ENCODE peak calls at places on chromosome 13, in seven cellular contexts. K is fibroblast of lung, N is astrocyte, V is B cell, I is fibroblast of villous mesenchyme, B is upper lobe of left lung, O is GM12865. Z is an unnamed sample.
A peak's percentile ranks its signal among the peaks of the same experiment; 100 is the strongest.

GRCh38 chr13:24381539-24382265 is 72.3 kb downstream of the C1QTNF9 start:
- DNase-seq in B (no peak), V (no peak), O (no peak), K (peak; percentile 20), N (peak; percentile 43), I (peak; percentile 20), Z (no peak)

GRCh38 chr13:77338961-77339401 is 12.1 kb upstream of the MYCBP2 start:
- DNase-seq in B (no peak), K (no peak), N (no peak), V (peak; percentile 29), O (peak; percentile 68), I (no peak), Z (no peak)

GRCh38 chr13:94481966-94482365 is 2.5 kb upstream of the DCT start:
- DNase-seq in N (peak; percentile 71), O (no peak), K (peak; percentile 80), V (no peak), B (no peak), I (peak; percentile 21), Z (no peak)

GRCh38 chr13:35388456-35388855 is 88.0 kb downstream of the MAB21L1 start:
- DNase-seq in K (peak; percentile 20), N (no peak), B (no peak), I (peak; percentile 10), O (no peak), V (no peak), Z (no peak)

GRCh38 chr13:111005364-111005763 is 90.5 kb upstream of the ANKRD10 start:
- DNase-seq in I (peak; percentile 17), K (peak; percentile 16), V (no peak), N (peak; percentile 54), B (no peak), O (no peak), Z (no peak)

GRCh38 chr13:51942189-51942588 is 69.1 kb downstream of the ATP7B start:
- DNase-seq in B (no peak), K (no peak), I (no peak), O (peak; percentile 18), V (no peak), N (no peak), Z (no peak)

GRCh38 chr13:24038846-24039330 is 121.6 kb upstream of the SPATA13 start:
- DNase-seq in N (peak; percentile 86), K (no peak), I (peak; percentile 69), B (no peak), O (no peak), V (no peak), Z (no peak)

GRCh38 chr13:54643863-54644262 is 1615.2 kb downstream of the OLFM4 start:
- DNase-seq in V (no peak), B (no peak), K (no peak), N (no peak), I (no peak), O (no peak), Z (no peak)

GRCh38 chr13:107079423-107080099 is 511.6 kb upstream of the ARGLU1 start:
- DNase-seq in K (no peak), O (no peak), B (no peak), I (no peak), N (no peak), V (no peak), Z (no peak)

GRCh38 chr13:38636756-38637155 is 50.1 kb upstream of the FREM2 start:
- DNase-seq in I (no peak), B (no peak), N (no peak), K (no peak), V (no peak), O (no peak), Z (no peak)

GRCh38 chr13:108915634-108916497 is 286.5 kb downstream of the MYO16 start:
- DNase-seq in O (peak; percentile 81), I (peak; percentile 96), V (no peak), B (no peak), K (peak; percentile 90), N (peak; percentile 96), Z (peak; percentile 55)

GRCh38 chr13:20492641-20493040 is 33.0 kb downstream of the CRYL1 start:
- DNase-seq in I (peak; percentile 30), B (no peak), K (peak; percentile 43), N (peak; percentile 29), O (peak; percentile 65), V (peak; percentile 38), Z (peak; percentile 61)

GRCh38 chr13:19957320-19958118 is 1.0 kb upstream of the ZMYM2 start:
- DNase-seq in I (peak; percentile 56), O (peak; percentile 95), N (peak; percentile 73), B (peak; percentile 93), V (peak; percentile 57), K (peak; percentile 85), Z (peak; percentile 72)

GRCh38 chr13:70585109-70585508 is 476.9 kb upstream of the KLHL1 start:
- DNase-seq in O (no peak), B (no peak), V (no peak), I (no peak), N (no peak), K (no peak), Z (no peak)

GRCh38 chr13:111399334-111399733 is 78.9 kb downstream of the TEX29 start:
- DNase-seq in O (no peak), K (no peak), I (no peak), B (no peak), V (no peak), N (no peak), Z (no peak)

GRCh38 chr13:46542833-46543232 is 10.1 kb upstream of the LRCH1 start:
- DNase-seq in B (no peak), O (peak; percentile 46), V (no peak), N (no peak), I (no peak), K (no peak), Z (no peak)

GRCh38 chr13:62512194-62513141 is 1096.8 kb upstream of the PCDH20 start:
- DNase-seq in K (peak; percentile 36), N (no peak), O (peak; percentile 80), B (no peak), V (no peak), I (peak; percentile 1), Z (peak; percentile 29)

GRCh38 chr13:99217461-99218101 is 16.9 kb downstream of the UBAC2 start:
- DNase-seq in K (no peak), V (no peak), O (no peak), B (peak; percentile 76), I (no peak), N (no peak), Z (no peak)

GRCh38 chr13:104416973-104417372 is 1350.8 kb upstream of the SLC10A2 start:
- DNase-seq in I (no peak), O (no peak), N (no peak), B (no peak), K (no peak), V (no peak), Z (no peak)

GRCh38 chr13:50732712-50733111 is 110.8 kb downstream of the DLEU7 start:
- DNase-seq in N (no peak), K (peak; percentile 35), V (no peak), B (no peak), I (peak; percentile 23), O (no peak), Z (no peak)

GRCh38 chr13:37303610-37304009 is 198.1 kb upstream of the CSNK1A1L start:
- DNase-seq in B (no peak), O (no peak), V (no peak), K (no peak), I (no peak), N (no peak), Z (no peak)

GRCh38 chr13:30255696-30256095 is 51.7 kb downstream of the KATNAL1 start:
- DNase-seq in O (no peak), N (no peak), V (no peak), K (peak; percentile 33), I (no peak), B (no peak), Z (no peak)
- TF ChIP-seq CTCF in O (no peak), N (no peak), V (peak; percentile 24), K (no peak), I (no peak), B (no peak), Z (no peak)

DNA sequence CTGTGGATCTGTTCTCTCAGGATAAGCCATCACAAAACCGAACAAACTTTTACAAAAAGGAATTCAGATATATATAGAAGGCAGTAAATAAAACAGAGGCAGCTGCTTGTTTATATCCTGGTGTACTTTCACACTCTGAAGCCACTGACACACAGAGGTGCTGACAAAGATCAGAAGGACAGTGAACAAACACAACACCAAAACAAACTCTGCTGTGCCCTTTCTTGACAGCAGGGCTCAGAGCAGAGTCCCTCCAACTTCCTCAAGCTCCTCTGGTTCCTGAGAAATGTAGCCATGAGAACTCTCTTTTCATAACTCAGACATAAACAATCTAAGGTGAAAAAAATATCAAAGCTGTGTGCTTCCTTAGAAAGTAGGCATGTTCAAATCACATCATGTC is 1052.8 kb upstream of the SPRY2 start:
- DNase-seq in O (no peak), I (no peak), N (no peak), V (no peak), K (no peak), B (no peak), Z (no peak)
- TF ChIP-seq CTCF in O (no peak), I (no peak), N (no peak), V (no peak), K (no peak), B (no peak), Z (no peak)

GRCh38 chr13:32642858-32643257 is 56.6 kb downstream of the PDS5B start:
- DNase-seq in I (no peak), N (no peak), O (no peak), V (no peak), B (no peak), K (no peak), Z (no peak)

GRCh38 chr13:32645854-32646253 is 59.6 kb downstream of the PDS5B start:
- DNase-seq in I (no peak), O (peak; percentile 76), B (no peak), K (no peak), N (no peak), V (no peak), Z (no peak)

GRCh38 chr13:32650705-32651311 is 64.6 kb downstream of the PDS5B start:
- DNase-seq in B (no peak), O (peak; percentile 86), K (peak; percentile 83), I (peak; percentile 75), V (peak; percentile 36), N (peak; percentile 49), Z (peak; percentile 40)

GRCh38 chr13:32642316-32642715 is 56.1 kb downstream of the PDS5B start:
- DNase-seq in I (no peak), V (no peak), N (no peak), B (no peak), O (no peak), K (no peak), Z (no peak)

DNA sequence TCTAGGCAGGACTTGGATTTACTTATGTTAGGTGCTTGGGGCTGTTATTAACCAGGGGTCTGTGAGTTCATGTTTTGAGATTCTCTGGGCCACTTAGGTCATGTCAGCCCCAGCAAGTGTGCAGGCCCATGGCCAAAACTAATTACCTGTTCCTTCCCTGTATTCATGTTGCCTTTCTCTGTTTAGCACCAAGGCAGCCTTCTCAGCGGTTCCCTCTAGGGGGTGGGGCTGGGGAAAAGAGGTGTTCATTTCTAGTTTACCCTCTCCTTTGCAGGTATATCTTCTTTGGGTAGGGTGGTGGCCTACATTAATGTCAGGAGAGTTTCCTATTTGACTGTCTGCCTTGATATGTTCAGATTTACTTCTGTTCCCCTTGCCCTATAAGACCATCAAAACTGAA is 61.7 kb downstream of the PDS5B start:
- DNase-seq in B (no peak), N (no peak), I (no peak), V (no peak), K (no peak), O (no peak), Z (no peak)
- TF ChIP-seq CTCF in B (no peak), N (no peak), I (no peak), V (no peak), K (no peak), O (no peak), Z (no peak)

GRCh38 chr13:34156841-34157365 is 339.0 kb downstream of the RFC3 start:
- DNase-seq in N (peak; percentile 97), O (peak; percentile 92), B (no peak), K (peak; percentile 83), I (peak; percentile 94), V (no peak), Z (peak; percentile 38)
- TF ChIP-seq CTCF in N (no peak), O (no peak), B (no peak), K (no peak), I (no peak), V (no peak), Z (no peak)

GRCh38 chr13:21998279-21998678 is 327.4 kb downstream of the FGF9 start:
- DNase-seq in K (no peak), V (no peak), B (no peak), I (no peak), N (no peak), O (no peak), Z (no peak)
- TF ChIP-seq CTCF in K (no peak), V (no peak), B (no peak), I (no peak), N (no peak), O (no peak), Z (no peak)